ENCODE peak calls at places on chromosome 12, in four cellular contexts. U, N, F and X are unnamed samples.

GRCh38 chr12:60308366-60309000 is 712.7 kb downstream of the SLC16A7 start:
- DNase-seq in F (no peak), N (no peak), U (peak; percentile 13), X (no peak)

GRCh38 chr12:104526320-104526719 is 69.6 kb downstream of the CHST11 start:
- DNase-seq in U (no peak), N (no peak), F (no peak), X (no peak)

GRCh38 chr12:63982787-63983186 is 138.3 kb downstream of the SRGAP1 start:
- DNase-seq in F (no peak), U (peak; percentile 42), N (no peak), X (no peak)

GRCh38 chr12:55428844-55429243 is 2.8 kb downstream of the OR6C76 start:
- DNase-seq in F (no peak), N (no peak), U (no peak), X (no peak)

GRCh38 chr12:4168041-4168440 is 105.5 kb upstream of the CCND2 start:
- DNase-seq in N (no peak), F (no peak), U (no peak), X (no peak)

GRCh38 chr12:45577844-45578399 is 151.6 kb upstream of the ARID2 start:
- DNase-seq in U (no peak), F (no peak), N (no peak), X (no peak)

GRCh38 chr12:109731806-109732205 is 18.2 kb downstream of the FAM222A start:
- DNase-seq in N (peak; percentile 4), U (no peak), F (no peak), X (no peak)

GRCh38 chr12:75982974-75983660 is 48.5 kb downstream of the PHLDA1 start:
- DNase-seq in N (no peak), F (no peak), U (no peak), X (no peak)

GRCh38 chr12:48810817-48811453 is 7.4 kb upstream of the CACNB3 start:
- DNase-seq in F (peak; percentile 96), N (no peak), U (peak; percentile 80), X (peak; percentile 72)

GRCh38 chr12:67068204-67068731 is 200.9 kb upstream of the CAND1 start:
- DNase-seq in U (no peak), N (no peak), F (no peak), X (no peak)

GRCh38 chr12:94282675-94283074 is 134.3 kb downstream of the PLXNC1 start:
- DNase-seq in F (no peak), N (no peak), U (no peak), X (no peak)

GRCh38 chr12:72982351-72982750 is 710.2 kb downstream of the TRHDE start:
- DNase-seq in F (no peak), N (no peak), U (no peak), X (no peak)

GRCh38 chr12:46430340-46430948 is 57.9 kb upstream of the SLC38A2 start:
- DNase-seq in F (peak; percentile 29), U (peak; percentile 78), N (no peak), X (no peak)

GRCh38 chr12:80273144-80273543 is 170.9 kb upstream of the PTPRQ start:
- DNase-seq in N (no peak), F (no peak), U (no peak), X (no peak)

GRCh38 chr12:132366341-132366861 is 37.0 kb upstream of the GALNT9 start:
- DNase-seq in U (no peak), F (no peak), N (no peak), X (no peak)

GRCh38 chr12:5441497-5442236 is 9.8 kb downstream of the NTF3 start:
- DNase-seq in N (no peak), U (peak; percentile 95), F (peak; percentile 39), X (peak; percentile 89)

GRCh38 chr12:78865297-78865955 is 852 bp downstream of the SYT1 start:
- DNase-seq in U (no peak), F (no peak), N (no peak), X (peak; percentile 20)

GRCh38 chr12:48105321-48105866 is 485 bp downstream of the SENP1 start:
- DNase-seq in N (peak; percentile 23), U (no peak), F (no peak), X (no peak)

GRCh38 chr12:96677363-96677762 is 188.0 kb downstream of the CFAP54 start:
- DNase-seq in U (no peak), F (no peak), N (no peak), X (no peak)

GRCh38 chr12:84124211-84124610 is 788.4 kb downstream of the SLC6A15 start:
- DNase-seq in F (no peak), U (no peak), N (no peak), X (no peak)

GRCh38 chr12:119153477-119154434 is 25.0 kb upstream of the HSPB8 start:
- DNase-seq in F (no peak), N (peak; percentile 45), U (peak; percentile 17), X (no peak)

GRCh38 chr12:101925935-101926334 is 48.6 kb downstream of the DRAM1 start:
- DNase-seq in U (no peak), F (no peak), N (no peak), X (no peak)

GRCh38 chr12:132559652-132560420 is 50.5 kb downstream of the LRCOL1 start:
- DNase-seq in N (no peak), F (no peak), U (peak; percentile 35), X (no peak)

GRCh38 chr12:4228122-4228580 is 45.4 kb upstream of the CCND2 start:
- DNase-seq in U (no peak), N (no peak), F (no peak), X (no peak)

GRCh38 chr12:24778486-24779304 is 170.2 kb downstream of the BCAT1 start:
- DNase-seq in U (peak; percentile 41), F (peak; percentile 34), N (no peak), X (peak; percentile 39)

DNA sequence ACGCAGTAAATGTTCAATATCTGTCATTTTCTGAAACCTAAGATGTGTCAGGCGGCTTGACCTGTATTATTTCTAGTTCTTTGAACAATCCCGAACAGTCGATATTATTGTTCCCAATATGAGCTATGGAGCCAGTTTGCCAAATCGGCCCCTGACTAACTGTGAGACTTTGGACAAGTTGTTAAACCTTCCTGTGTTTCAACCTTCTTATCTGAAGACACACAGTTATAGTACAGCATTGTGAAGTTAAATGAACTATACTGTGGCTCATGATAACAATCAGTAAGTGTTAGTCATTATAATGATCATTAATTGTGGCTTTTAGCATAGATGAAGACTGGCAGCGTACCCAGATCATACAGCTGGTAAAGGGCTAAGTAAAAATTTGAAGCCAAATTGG is 23.4 kb downstream of the DDX47 start:
- DNase-seq in U (no peak), F (no peak), N (no peak), X (no peak)
- H3K4me3 ChIP-seq in U (no peak overlapping the region), F (no peak overlapping the region), N (no peak overlapping the region), X (no peak overlapping the region)

DNA sequence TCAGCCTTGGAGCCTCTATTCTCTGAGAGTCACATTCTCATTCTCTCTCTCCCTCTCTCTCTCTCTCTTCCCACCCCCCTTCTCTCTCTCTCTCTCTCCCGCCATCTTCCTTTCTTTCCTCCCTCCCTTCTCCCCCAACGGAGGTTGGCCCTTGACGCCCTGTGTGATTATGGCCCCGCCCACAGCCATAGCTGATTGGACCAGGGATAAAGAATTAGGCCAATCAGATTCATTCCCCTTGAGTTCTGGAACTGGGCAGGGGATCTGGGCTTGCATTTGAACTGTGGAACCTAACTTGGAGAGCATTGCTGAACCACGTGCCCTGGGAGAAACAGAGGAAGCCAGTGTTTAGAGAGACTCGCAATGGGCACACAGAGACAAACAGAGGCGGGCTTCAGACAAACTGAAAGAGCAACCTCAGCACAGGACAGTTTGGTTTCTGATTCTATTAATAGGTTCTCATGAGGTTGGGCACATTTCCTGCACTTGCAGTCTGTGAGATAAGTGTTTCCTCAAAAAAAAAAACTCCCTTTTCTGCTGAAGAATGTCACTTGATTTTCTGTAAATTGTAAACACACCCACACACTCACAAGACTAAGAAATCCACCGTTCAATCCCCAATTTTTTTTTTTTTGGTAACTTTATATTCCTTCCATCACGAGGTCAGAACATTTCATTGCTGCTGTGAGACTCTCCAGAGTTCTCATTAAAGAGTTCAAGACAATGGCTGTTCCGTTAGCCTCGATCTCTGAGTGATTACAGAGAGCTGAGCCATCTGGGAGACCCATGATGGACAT is 3.6 kb upstream of the P2RX7 start:
- DNase-seq in N (peak; percentile 87), F (no peak), U (peak; percentile 38), X (peak; percentile 80)
- H3K4me3 ChIP-seq in N (peak overlapping the region; percentile 36), F (no peak overlapping the region), U (no peak overlapping the region), X (no peak overlapping the region)

DNA sequence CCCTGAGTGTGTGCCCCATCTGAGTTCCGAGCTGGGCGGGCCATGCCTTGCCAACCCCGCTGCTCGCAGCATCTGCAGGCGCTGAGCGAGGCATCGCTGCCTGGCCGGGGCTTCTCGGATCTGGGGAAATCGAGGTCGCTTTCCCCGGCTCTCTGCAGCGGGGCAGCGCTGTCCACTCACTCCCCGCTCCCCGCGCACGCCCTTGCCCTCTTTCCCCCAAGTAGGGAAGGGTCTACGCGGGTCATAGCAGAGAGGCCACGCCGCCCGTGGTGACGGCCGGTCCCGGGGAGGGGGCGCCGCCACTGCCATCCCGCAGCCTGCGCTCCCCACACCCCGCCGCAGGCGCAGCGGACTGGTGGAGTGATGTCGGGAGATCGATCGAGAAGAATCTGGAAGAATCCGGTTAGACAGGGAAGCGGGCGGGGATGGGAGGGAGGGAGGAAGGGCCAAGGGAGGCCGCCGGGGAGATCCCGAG is 472 bp upstream of the FKBP4 start:
- DNase-seq in F (no peak), U (no peak), N (peak; percentile 23), X (no peak)
- H3K4me3 ChIP-seq in F (peak overlapping the region; percentile 92), U (peak overlapping the region; percentile 88), N (peak overlapping the region; percentile 82), X (peak overlapping the region; percentile 99)

DNA sequence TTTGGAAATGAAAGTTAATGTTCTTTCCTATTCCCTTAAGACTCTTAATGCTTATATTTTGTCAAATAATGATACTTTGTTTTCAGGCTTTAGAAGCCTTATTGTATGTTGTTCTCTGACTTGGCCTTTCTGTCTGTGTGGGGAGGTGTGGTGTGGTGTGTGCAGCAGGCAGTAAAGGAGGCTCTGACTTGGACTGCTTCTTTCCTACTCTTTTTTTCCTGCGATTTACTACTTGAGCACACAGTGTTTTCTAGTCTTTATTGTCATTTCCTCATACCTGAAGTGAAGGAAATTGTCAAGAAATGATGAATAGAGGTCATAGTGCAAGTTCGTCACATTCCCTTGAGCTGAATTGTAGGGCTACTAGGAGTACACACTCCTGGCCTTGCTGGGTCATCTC is 26.9 kb downstream of the PIWIL1 start:
- DNase-seq in N (no peak), F (no peak), U (no peak), X (no peak)
- H3K4me3 ChIP-seq in N (no peak overlapping the region), F (no peak overlapping the region), U (no peak overlapping the region), X (no peak overlapping the region)

GRCh38 chr12:31807773-31808097 is 78.9 kb upstream of the AMN1 start:
- DNase-seq in N (no peak), U (no peak), F (no peak), X (no peak)
- H3K4me3 ChIP-seq in N (no peak overlapping the region), U (no peak overlapping the region), F (no peak overlapping the region), X (no peak overlapping the region)

GRCh38 chr12:1357711-1358110 is 236.7 kb downstream of the FBXL14 start:
- DNase-seq in F (no peak), N (no peak), U (no peak), X (no peak)
- H3K4me3 ChIP-seq in F (no peak overlapping the region), N (no peak overlapping the region), U (no peak overlapping the region), X (no peak overlapping the region)

GRCh38 chr12:92899388-92900001 is 29.6 kb downstream of the EEA1 start:
- DNase-seq in N (peak; percentile 88), U (peak; percentile 99), F (peak; percentile 92), X (peak; percentile 88)
- H3K4me3 ChIP-seq in N (peak overlapping the region; percentile 21), U (peak overlapping the region; percentile 47), F (peak overlapping the region; percentile 26), X (no peak overlapping the region)

DNA sequence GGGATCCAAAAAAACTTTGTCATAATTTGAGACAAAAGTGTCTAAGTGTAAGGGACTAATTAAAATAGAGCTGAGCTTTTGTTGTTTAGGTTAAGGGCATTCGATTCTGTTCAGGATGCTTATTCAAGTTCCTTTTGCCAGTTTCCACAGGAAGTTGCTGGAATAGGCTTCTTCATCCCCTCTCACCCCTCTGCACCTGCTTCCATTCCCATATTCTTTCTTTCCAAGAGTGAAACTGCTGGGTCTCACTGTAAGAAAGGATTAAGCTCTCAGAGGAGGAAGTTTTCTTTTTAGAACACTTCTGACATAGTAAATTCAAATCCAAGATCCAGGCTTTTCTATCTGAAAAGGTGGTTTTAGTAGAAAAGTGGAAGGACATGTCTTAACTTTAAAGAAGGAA is 61.4 kb downstream of the POLR3B start:
- DNase-seq in N (no peak), U (no peak), F (no peak), X (no peak)
- H3K4me3 ChIP-seq in N (no peak overlapping the region), U (no peak overlapping the region), F (no peak overlapping the region), X (no peak overlapping the region)